ENCODE peak calls at places on chromosome 4, in six cellular contexts. H is heart right ventricle; X is mammary epithelial cell; T is suprapubic skin; I is CD8-positive, alpha-beta T cell; K is GM13976. L is an unnamed sample.

GRCh38 chr4:87092389-87093141 is 127.9 kb downstream of the KLHL8 start:
- DNase-seq in H (peak), X (peak), T (peak), I (no peak), K (no peak), L (peak)

GRCh38 chr4:128390475-128390996 is 102.9 kb upstream of the PGRMC2 start:
- DNase-seq in H (no peak), X (no peak), T (no peak), I (no peak), K (no peak), L (no peak)

GRCh38 chr4:114250439-114250891 is 271.0 kb upstream of the ARSJ start:
- DNase-seq in H (no peak), X (no peak), T (no peak), I (no peak), K (no peak), L (no peak)

GRCh38 chr4:55405073-55405472 is 9.3 kb downstream of the TMEM165 start:
- DNase-seq in H (no peak), X (no peak), T (no peak), I (no peak), K (no peak), L (no peak)

GRCh38 chr4:147313114-147313513 is 167.8 kb upstream of the EDNRA start:
- DNase-seq in H (no peak), X (no peak), T (no peak), I (no peak), K (no peak), L (no peak)

GRCh38 chr4:79852305-79852730 is 220.7 kb downstream of the ANTXR2 start:
- DNase-seq in H (no peak), X (no peak), T (no peak), I (no peak), K (no peak), L (no peak)

GRCh38 chr4:89661490-89661889 is 175.5 kb downstream of the SNCA start:
- DNase-seq in H (no peak), X (peak), T (no peak), I (no peak), K (no peak), L (no peak)

GRCh38 chr4:112170451-112170993 is 25.3 kb downstream of the FAM241A start:
- DNase-seq in H (no peak), X (peak), T (no peak), I (no peak), K (no peak), L (no peak)

GRCh38 chr4:127188847-127189246 is 443.9 kb upstream of the INTU start:
- DNase-seq in H (no peak), X (no peak), T (no peak), I (no peak), K (no peak), L (no peak)

GRCh38 chr4:111717916-111718315 is 427.3 kb upstream of the FAM241A start:
- DNase-seq in H (no peak), X (no peak), T (no peak), I (no peak), K (no peak), L (no peak)

GRCh38 chr4:140943887-140944515 is 187.8 kb upstream of the TBC1D9 start:
- DNase-seq in H (no peak), X (no peak), T (no peak), I (no peak), K (no peak), L (no peak)

GRCh38 chr4:39616651-39617050 is 22.0 kb downstream of the SMIM14 start:
- DNase-seq in H (no peak), X (no peak), T (no peak), I (no peak), K (no peak), L (no peak)

GRCh38 chr4:81504685-81505598 is 33.2 kb upstream of the RASGEF1B start:
- DNase-seq in H (peak), X (no peak), T (peak), I (peak), K (no peak), L (peak)

GRCh38 chr4:152729466-152729865 is 49.7 kb upstream of the TMEM154 start:
- DNase-seq in H (no peak), X (peak), T (no peak), I (no peak), K (no peak), L (no peak)

GRCh38 chr4:184165291-184165690 is 52.4 kb downstream of the ENPP6 start:
- DNase-seq in H (no peak), X (peak), T (no peak), I (no peak), K (no peak), L (no peak)

GRCh38 chr4:118141240-118141639 is 107.0 kb downstream of the NDST3 start:
- DNase-seq in H (no peak), X (no peak), T (no peak), I (no peak), K (no peak), L (no peak)

GRCh38 chr4:95124906-95125504 is 367.2 kb downstream of the BMPR1B start:
- DNase-seq in H (peak), X (peak), T (no peak), I (no peak), K (no peak), L (no peak)

GRCh38 chr4:41655177-41655576 is 93.3 kb downstream of the PHOX2B start:
- DNase-seq in H (no peak), X (no peak), T (no peak), I (no peak), K (no peak), L (no peak)

GRCh38 chr4:10185518-10186227 is 69.1 kb upstream of the WDR1 start:
- DNase-seq in H (no peak), X (no peak), T (no peak), I (no peak), K (no peak), L (no peak)

GRCh38 chr4:5041609-5042234 is 9.6 kb upstream of the STK32B start:
- DNase-seq in H (no peak), X (no peak), T (no peak), I (no peak), K (no peak), L (no peak)

GRCh38 chr4:70671091-70671490 is 4.8 kb upstream of the JCHAIN start:
- DNase-seq in H (no peak), X (no peak), T (no peak), I (no peak), K (no peak), L (no peak)

GRCh38 chr4:89257376-89257775 is 50.2 kb downstream of the GPRIN3 start:
- DNase-seq in H (no peak), X (no peak), T (no peak), I (no peak), K (no peak), L (no peak)

GRCh38 chr4:179465131-179465797 is 2023.0 kb upstream of the AGA start:
- DNase-seq in H (no peak), X (no peak), T (no peak), I (no peak), K (no peak), L (no peak)

GRCh38 chr4:140861359-140862181 is 105.4 kb upstream of the TBC1D9 start:
- DNase-seq in H (peak), X (peak), T (no peak), I (peak), K (peak), L (peak)

GRCh38 chr4:17082186-17082585 is 183.7 kb upstream of the LDB2 start:
- DNase-seq in H (no peak), X (no peak), T (no peak), I (no peak), K (no peak), L (no peak)

GRCh38 chr4:133465022-133465421 is 315.9 kb downstream of the PCDH10 start:
- DNase-seq in H (no peak), X (no peak), T (no peak), I (no peak), K (no peak), L (no peak)

GRCh38 chr4:86957214-86957613 is 22.4 kb downstream of the AFF1 start:
- DNase-seq in H (no peak), X (peak), T (no peak), I (no peak), K (peak), L (no peak)

GRCh38 chr4:39873823-39874222 is 103.9 kb downstream of the PDS5A start:
- DNase-seq in H (no peak), X (no peak), T (no peak), I (no peak), K (no peak), L (no peak)

GRCh38 chr4:123127218-123127617 is 204.8 kb upstream of the NUDT6 start:
- DNase-seq in H (no peak), X (peak), T (no peak), I (no peak), K (no peak), L (no peak)

GRCh38 chr4:166386491-166387367 is 513.7 kb downstream of the TLL1 start:
- DNase-seq in H (no peak), X (peak), T (no peak), I (no peak), K (no peak), L (no peak)

GRCh38 chr4:54368861-54369260 is 139.8 kb downstream of the PDGFRA start:
- DNase-seq in H (no peak), X (no peak), T (no peak), I (no peak), K (no peak), L (no peak)

GRCh38 chr4:184274288-184274951 is 56.7 kb upstream of the ENPP6 start:
- DNase-seq in H (no peak), X (no peak), T (no peak), I (no peak), K (no peak), L (no peak)

DNA sequence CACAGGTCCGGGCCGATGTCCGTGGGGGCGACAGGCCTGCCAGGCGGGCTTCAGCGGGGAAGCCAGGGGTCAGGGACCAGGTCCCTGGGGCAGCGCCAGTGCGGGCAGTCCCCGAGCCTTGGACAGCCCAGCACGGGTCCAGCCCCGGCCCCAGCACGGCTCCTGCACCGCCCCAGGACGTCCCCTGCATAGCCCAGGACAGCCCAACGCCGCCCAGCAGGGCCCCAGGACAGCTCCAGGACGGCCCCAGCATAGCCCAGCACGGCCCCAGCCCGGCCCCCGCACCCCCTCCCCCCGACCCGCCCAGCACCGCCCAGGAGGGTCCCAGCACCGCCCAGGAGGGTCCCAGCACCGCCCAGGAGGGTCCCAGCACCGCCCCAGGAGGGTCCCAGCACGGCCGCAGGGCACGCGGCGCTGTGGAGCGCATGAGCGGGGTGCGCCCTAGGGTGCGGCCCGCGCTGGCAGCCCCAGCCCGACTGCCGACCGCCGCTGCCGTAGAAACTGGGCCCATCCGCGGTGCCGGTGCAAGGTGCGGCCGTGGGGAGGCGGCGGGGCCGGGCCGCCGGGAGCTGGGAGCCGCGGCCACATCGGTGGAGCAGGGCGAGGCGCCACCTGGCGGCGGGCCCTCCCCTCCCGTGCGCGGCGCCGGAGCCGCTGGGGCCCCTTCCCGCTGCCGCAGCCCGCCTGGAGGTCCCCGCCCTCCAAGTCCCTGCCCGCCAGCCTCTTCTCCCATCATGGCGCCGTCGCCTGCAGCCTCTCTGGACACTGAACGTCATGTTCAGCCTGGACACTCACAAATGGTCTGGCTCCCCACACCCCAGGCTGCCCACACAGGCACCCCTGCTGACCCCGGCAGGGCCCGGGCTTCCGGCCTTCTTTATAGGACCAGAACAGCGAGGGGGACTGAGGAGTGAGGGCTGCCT is 106.8 kb upstream of the NKX1-1 start:
- DNase-seq in H (no peak), X (no peak), T (no peak), I (peak), K (no peak), L (no peak)
- TF ChIP-seq CTCF in H (peak), X (peak), T (peak), I (peak), K (peak), L (peak)

GRCh38 chr4:7156273-7157139 is 35.8 kb upstream of the SORCS2 start:
- DNase-seq in H (peak), X (no peak), T (peak), I (no peak), K (no peak), L (peak)
- TF ChIP-seq CTCF in H (peak), X (peak), T (peak), I (no peak), K (no peak), L (no peak)

GRCh38 chr4:121054373-121054772 is 18.0 kb downstream of the NDNF start:
- DNase-seq in H (no peak), X (no peak), T (no peak), I (no peak), K (no peak), L (no peak)

GRCh38 chr4:121048165-121048564 is 24.2 kb downstream of the NDNF start:
- DNase-seq in H (no peak), X (no peak), T (no peak), I (no peak), K (no peak), L (no peak)

GRCh38 chr4:121053601-121054143 is 18.7 kb downstream of the NDNF start:
- DNase-seq in H (no peak), X (peak), T (no peak), I (no peak), K (no peak), L (no peak)

GRCh38 chr4:121049072-121049599 is 23.2 kb downstream of the NDNF start:
- DNase-seq in H (no peak), X (no peak), T (no peak), I (no peak), K (no peak), L (no peak)

DNA sequence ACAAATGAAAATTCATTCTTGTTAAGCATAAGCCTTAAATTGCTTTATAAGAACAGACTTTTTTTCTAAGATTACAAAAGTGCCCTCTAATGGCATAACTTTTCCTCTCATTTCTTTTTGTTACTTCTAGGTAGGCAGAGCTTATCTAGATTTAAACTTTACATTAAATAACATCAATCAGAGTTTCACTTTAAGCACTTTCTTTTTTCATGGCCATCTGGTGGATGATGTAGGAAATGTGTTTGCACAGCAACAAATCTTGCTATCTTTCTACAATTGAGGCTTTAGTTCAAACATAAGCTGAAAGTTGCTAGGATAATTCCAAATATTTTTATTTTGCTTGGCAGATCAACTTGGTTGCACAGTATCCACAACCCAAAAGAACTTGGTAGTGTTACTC is 22.1 kb downstream of the NDNF start:
- DNase-seq in H (no peak), X (no peak), T (no peak), I (no peak), K (no peak), L (no peak)
- TF ChIP-seq CTCF in H (peak), X (peak), T (no peak), I (peak), K (no peak), L (no peak)

GRCh38 chr4:8107146-8107657 is 51.4 kb downstream of the ABLIM2 start:
- DNase-seq in H (no peak), X (peak), T (no peak), I (no peak), K (no peak), L (no peak)
- TF ChIP-seq CTCF in H (no peak), X (no peak), T (no peak), I (no peak), K (no peak), L (no peak)